ENCODE peak calls at places on chromosomes 2 and 18, in nine cellular contexts. T is fibroblast of lung, S is GM23338, J is neural progenitor cell, L is HepG2, A is GM12878, P is IMR-90, K is HCT116, U is OCI-LY7. G is an unnamed sample.

GRCh38 chr2:224196789-224197188 is 157.7 kb upstream of the SERPINE2 start:
- DNase-seq in T (no peak), S (no peak), J (no peak), L (no peak), A (no peak), P (no peak), K (no peak), U (no peak), G (peak; percentile 86)

GRCh38 chr2:225994748-225995405 is 595.4 kb downstream of the NYAP2 start:
- DNase-seq in T (peak; percentile 41), S (no peak), J (no peak), L (no peak), A (no peak), P (peak; percentile 65), K (no peak), U (no peak), G (no peak)

GRCh38 chr2:10192392-10192791 is 69.9 kb downstream of the RRM2 start:
- DNase-seq in T (no peak), S (no peak), J (no peak), L (no peak), A (no peak), P (no peak), K (no peak), U (no peak), G (no peak)

GRCh38 chr2:64017811-64018714 is 1.2 kb downstream of the VPS54 start:
- DNase-seq in T (peak; percentile 34), S (no peak), J (peak; percentile 29), L (no peak), A (no peak), P (peak; percentile 38), K (no peak), U (peak; percentile 39), G (no peak)

GRCh38 chr2:676647-677055 is 555 bp downstream of the TMEM18 start:
- DNase-seq in T (peak; percentile 97), S (peak; percentile 98), J (peak; percentile 98), L (peak; percentile 95), A (peak; percentile 91), P (peak; percentile 98), K (peak; percentile 93), U (peak; percentile 95), G (peak; percentile 90)

GRCh38 chr2:288002-288742 is at the start of gene ALKAL2:
- DNase-seq in T (peak; percentile 25), S (peak; percentile 56), J (peak; percentile 66), L (no peak), A (no peak), P (no peak), K (no peak), U (no peak), G (no peak)

GRCh38 chr2:240615409-240615808 is 9.9 kb upstream of the GPR35 start:
- DNase-seq in T (peak; percentile 3), S (no peak), J (no peak), L (no peak), A (no peak), P (no peak), K (no peak), U (no peak), G (no peak)

GRCh38 chr2:72340665-72341064 is 193.0 kb upstream of the CYP26B1 start:
- DNase-seq in T (no peak), S (peak; percentile 18), J (peak; percentile 21), L (no peak), A (no peak), P (no peak), K (no peak), U (no peak), G (no peak)

GRCh38 chr2:237025090-237025865 is 60.4 kb upstream of the COPS8 start:
- DNase-seq in T (peak; percentile 92), S (no peak), J (no peak), L (peak; percentile 80), A (no peak), P (peak; percentile 90), K (peak; percentile 37), U (no peak), G (peak; percentile 91)

GRCh38 chr2:160332318-160332717 is 132.2 kb upstream of the ITGB6 start:
- DNase-seq in T (peak; percentile 51), S (peak; percentile 50), J (no peak), L (no peak), A (no peak), P (peak; percentile 65), K (no peak), U (peak; percentile 30), G (no peak)

GRCh38 chr2:223947711-223948205 is 2.6 kb upstream of the WDFY1 start:
- DNase-seq in T (no peak), S (peak; percentile 60), J (peak; percentile 55), L (no peak), A (no peak), P (no peak), K (no peak), U (no peak), G (no peak)

GRCh38 chr2:176130153-176130916 is 830 bp downstream of the HOXD8 start:
- DNase-seq in T (no peak), S (peak; percentile 67), J (peak; percentile 76), L (no peak), A (no peak), P (no peak), K (no peak), U (no peak), G (peak; percentile 36)

GRCh38 chr2:177289824-177290632 is 25.5 kb upstream of the NFE2L2 start:
- DNase-seq in T (no peak), S (no peak), J (no peak), L (no peak), A (peak; percentile 46), P (no peak), K (no peak), U (peak; percentile 20), G (no peak)

GRCh38 chr2:215738360-215738759 is 275.0 kb downstream of the MREG start:
- DNase-seq in T (no peak), S (no peak), J (no peak), L (no peak), A (no peak), P (no peak), K (no peak), U (no peak), G (no peak)

GRCh38 chr2:215736653-215737290 is 276.6 kb downstream of the MREG start:
- DNase-seq in T (peak; percentile 73), S (peak; percentile 77), J (peak; percentile 22), L (peak; percentile 69), A (no peak), P (peak; percentile 85), K (peak; percentile 54), U (no peak), G (no peak)

GRCh38 chr2:215740071-215740470 is 273.3 kb downstream of the MREG start:
- DNase-seq in T (no peak), S (no peak), J (no peak), L (no peak), A (no peak), P (no peak), K (no peak), U (no peak), G (no peak)

GRCh38 chr2:215737496-215737895 is 275.9 kb downstream of the MREG start:
- DNase-seq in T (no peak), S (peak; percentile 74), J (no peak), L (no peak), A (no peak), P (no peak), K (no peak), U (no peak), G (no peak)
- H2AFZ ChIP-seq in T (peak overlapping the region; percentile 12), S (peak overlapping the region; percentile 65), J (peak overlapping the region; percentile 78), L (no peak overlapping the region), A (no peak overlapping the region), P (peak overlapping the region; percentile 86), K (no peak overlapping the region), U (no peak overlapping the region), G (no peak overlapping the region)

DNA sequence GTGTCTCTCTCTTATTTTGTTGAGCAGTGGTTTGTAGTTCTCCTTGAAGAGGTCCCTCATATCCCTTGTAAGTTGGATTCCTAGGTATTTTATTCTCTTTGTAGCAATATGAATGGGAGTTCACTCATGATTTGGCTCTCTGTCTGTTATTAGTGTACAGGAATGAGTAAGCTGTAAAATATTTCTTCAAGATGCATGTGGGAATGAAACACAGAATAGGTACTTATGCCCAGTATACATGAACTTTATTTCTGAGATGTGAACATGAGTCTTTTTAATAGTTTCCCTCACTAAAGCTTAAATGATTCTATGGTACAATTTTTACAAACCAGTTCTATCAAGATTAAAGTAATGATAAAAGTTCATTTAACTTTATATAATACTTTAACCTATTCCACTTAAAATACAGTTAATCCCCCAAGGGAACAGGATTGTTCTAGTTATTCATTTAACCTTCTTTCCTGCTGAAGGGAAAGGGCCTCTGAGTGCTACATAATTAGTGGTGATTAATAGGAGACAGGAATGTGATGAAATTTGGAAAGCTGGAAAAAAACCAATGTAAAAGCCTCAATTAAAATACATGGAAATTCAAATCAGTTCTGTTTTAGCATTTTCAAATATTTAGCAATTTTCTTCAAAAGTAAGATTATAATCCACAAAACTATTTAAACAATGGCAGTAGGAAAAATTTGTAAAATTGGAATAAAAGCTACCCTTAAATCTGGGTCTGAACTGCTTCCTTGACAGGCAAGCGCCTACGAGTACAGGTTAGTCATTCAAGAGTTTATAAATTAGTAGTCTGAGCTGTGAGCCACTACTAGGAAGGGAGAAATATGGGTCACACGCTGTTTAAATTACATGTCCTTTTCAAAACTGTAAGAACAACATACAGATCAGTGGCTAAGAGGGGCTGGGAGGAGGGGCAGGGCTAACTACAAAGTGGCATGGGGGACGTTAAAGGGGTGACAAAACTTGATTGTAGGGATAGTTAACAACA is 28.9 kb downstream of the SPIRE1 start:
- DNase-seq in T (peak; percentile 83), S (no peak), J (no peak), L (no peak), A (no peak), P (peak; percentile 89), K (no peak), U (no peak), G (no peak)
- H4K20me1 ChIP-seq in T (no peaks in the 10 kb centered on the region), S (peaks cover 3% of the 10 kb centered on the region), J (no peaks in the 10 kb centered on the region), L (no peaks in the 10 kb centered on the region), A (no peaks in the 10 kb centered on the region), P (peaks cover 3% of the 10 kb centered on the region), K (no peaks in the 10 kb centered on the region), U (no peaks in the 10 kb centered on the region), G (no peaks in the 10 kb centered on the region)

DNA sequence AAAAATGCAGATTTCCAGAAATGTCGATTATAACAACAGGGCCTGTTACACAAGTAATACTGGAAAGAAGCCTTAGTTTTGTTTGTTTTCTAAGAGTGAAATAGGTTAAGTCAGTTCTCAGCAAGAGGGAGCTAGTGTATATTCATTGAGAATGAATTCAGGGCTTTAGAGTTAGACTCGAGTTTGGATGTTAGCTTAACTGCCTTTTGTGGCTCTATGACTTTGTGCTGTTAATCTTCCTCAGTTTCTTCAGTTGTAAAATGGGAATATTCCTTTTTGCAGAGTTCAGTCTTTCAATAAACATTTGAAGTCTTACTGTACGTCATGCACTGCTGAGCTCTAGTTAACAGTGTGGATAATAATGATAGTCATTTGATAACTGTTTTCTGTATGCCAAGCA is 989 bp downstream of the NDUFV2 start:
- DNase-seq in T (no peak), S (no peak), J (no peak), L (no peak), A (no peak), P (peak; percentile 49), K (no peak), U (peak; percentile 45), G (no peak)
- TF ChIP-seq CTCF in T (peak; percentile 21), S (no peak), J (no peak), L (no peak), A (peak; percentile 26), P (peak; percentile 32), K (no peak), U (peak; percentile 62), G (no peak)

DNA sequence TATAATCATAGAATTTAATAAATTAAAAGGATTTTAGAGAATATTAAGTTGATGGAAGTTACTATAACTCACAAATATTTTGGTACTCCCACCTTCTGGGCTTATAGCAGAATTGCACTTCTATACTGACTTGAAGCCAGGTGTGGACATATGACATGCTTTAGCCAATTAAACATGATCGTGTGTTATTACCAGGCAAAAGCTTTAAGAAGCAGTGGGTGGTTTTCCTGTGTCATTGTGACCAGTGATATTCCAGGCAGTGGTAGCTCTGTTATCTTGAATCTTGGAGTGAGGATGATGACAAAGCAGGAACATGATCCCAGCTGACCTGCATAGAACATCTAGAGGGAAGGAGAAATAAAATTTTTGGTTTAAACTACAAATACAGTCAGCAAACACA is 370.9 kb upstream of the ZEB2 start:
- DNase-seq in T (peak; percentile 55), S (peak; percentile 27), J (no peak), L (no peak), A (no peak), P (peak; percentile 35), K (peak; percentile 37), U (peak; percentile 68), G (no peak)
- H2AFZ ChIP-seq in T (no peak overlapping the region), S (no peak overlapping the region), J (no peak overlapping the region), L (no peak overlapping the region), A (no peak overlapping the region), P (no peak overlapping the region), K (no peak overlapping the region), U (peak overlapping the region; percentile 50), G (peak overlapping the region; percentile 52)

G was measured in PC-9.